ENCODE peak calls at places on chromosomes 1 and 21, in ten cellular contexts. Q is GF-D8; K is astrocyte of the cerebellum; P is HAP-1; A is stimulated activated CD4-positive, alpha-beta T cell treated with anti-CD3 and anti-CD28 coated beads, Interleukin-2, amount 100 ng/mL, for 4 hours; N is COLO829; G is AG04450; S is kidney epithelial cell; X is stimulated activated naive B cell treated with anti-CD40 and anti-IgM and Interleukin-4, amounts not matched to agents 10 μg/mL and 1 μg/mL and 100 μg/mL, for 72 hours; J is T-helper 9 cell. V is an unnamed sample.

GRCh38 chr1:149845416-149845815 is 54.0 kb upstream of the BOLA1 start:
- DNase-seq in X (no peak), S (no peak), A (no peak), J (no peak), P (peak), G (no peak), N (no peak), K (no peak), Q (no peak), V (no peak)

GRCh38 chr1:230970432-230970831 is 8.2 kb downstream of the TTC13 start:
- DNase-seq in A (no peak), N (no peak), P (no peak), S (no peak), K (no peak), J (no peak), X (no peak), G (no peak), Q (no peak), V (no peak)

GRCh38 chr1:23799570-23800395 is 771 bp downstream of the GALE start:
- DNase-seq in N (peak), Q (peak), S (peak), K (no peak), A (no peak), J (no peak), X (no peak), G (no peak), P (peak), V (no peak)

GRCh38 chr1:24380508-24380907 is 33.1 kb downstream of the STPG1 start:
- DNase-seq in J (no peak), X (no peak), K (no peak), A (no peak), G (no peak), P (no peak), N (no peak), S (no peak), Q (no peak), V (no peak)

GRCh38 chr1:25074828-25075227 is 144.8 kb upstream of the RUNX3 start:
- DNase-seq in A (no peak), K (no peak), P (no peak), G (no peak), Q (no peak), J (no peak), S (no peak), N (no peak), X (no peak), V (no peak)

GRCh38 chr21:34796518-34797201 is 127.9 kb downstream of the CLIC6 start:
- DNase-seq in K (no peak), J (no peak), A (no peak), S (no peak), P (no peak), X (no peak), G (no peak), N (no peak), Q (no peak), V (no peak)

GRCh38 chr1:8031176-8031785 is 5.2 kb upstream of the ERRFI1 start:
- DNase-seq in K (peak), J (no peak), P (peak), A (no peak), Q (peak), X (no peak), G (no peak), S (no peak), N (no peak), V (no peak)

GRCh38 chr1:203682401-203683383 is 56.1 kb downstream of the ATP2B4 start:
- DNase-seq in K (no peak), N (no peak), J (peak), X (peak), G (no peak), A (no peak), Q (no peak), P (no peak), S (no peak), V (no peak)

GRCh38 chr1:210653771-210654170 is 325.1 kb downstream of the HHAT start:
- DNase-seq in S (no peak), G (no peak), J (no peak), X (no peak), K (no peak), A (no peak), P (no peak), Q (no peak), N (no peak), V (no peak)

GRCh38 chr1:199508653-199509052 is 518.9 kb upstream of the NR5A2 start:
- DNase-seq in J (no peak), S (no peak), X (no peak), N (no peak), A (no peak), K (no peak), G (no peak), Q (no peak), P (no peak), V (no peak)

GRCh38 chr21:42262826-42263225 is 43.9 kb downstream of the ABCG1 start:
- DNase-seq in N (no peak), J (no peak), K (no peak), A (no peak), X (no peak), G (no peak), S (no peak), P (no peak), Q (peak), V (peak)

GRCh38 chr1:34500451-34500850 is 254.4 kb upstream of the GJB5 start:
- DNase-seq in S (no peak), K (no peak), G (no peak), A (no peak), N (peak), X (no peak), P (peak), J (no peak), Q (no peak), V (no peak)

GRCh38 chr1:228174482-228175315 is 9.1 kb downstream of the IBA57 start:
- DNase-seq in G (no peak), P (peak), Q (no peak), S (no peak), X (no peak), N (peak), K (no peak), A (no peak), J (peak), V (no peak)

GRCh38 chr1:85584264-85584781 is 3.8 kb downstream of the CCN1 start:
- DNase-seq in J (no peak), K (peak), N (peak), Q (no peak), P (peak), S (no peak), X (no peak), A (no peak), G (peak), V (peak)

GRCh38 chr1:51897699-51898031 is 19.1 kb upstream of the NRDC start:
- DNase-seq in A (no peak), J (no peak), X (no peak), Q (no peak), P (no peak), G (peak), N (no peak), K (peak), S (peak), V (peak)

GRCh38 chr1:235027076-235027861 is 101.4 kb downstream of the TOMM20 start:
- DNase-seq in J (no peak), G (no peak), Q (no peak), A (no peak), K (no peak), X (no peak), N (no peak), S (no peak), P (no peak), V (no peak)

GRCh38 chr1:91278754-91279153 is 125.9 kb downstream of the HFM1 start:
- DNase-seq in J (no peak), A (no peak), G (no peak), K (peak), Q (no peak), X (no peak), S (no peak), N (peak), P (no peak), V (peak)

GRCh38 chr1:228927947-228928898 is 192.9 kb downstream of the RHOU start:
- DNase-seq in J (no peak), P (no peak), N (no peak), X (no peak), G (no peak), A (no peak), Q (no peak), K (no peak), S (no peak), V (no peak)

GRCh38 chr1:243924188-243924587 is 74.1 kb upstream of the AKT3 start:
- DNase-seq in P (no peak), K (no peak), A (no peak), Q (no peak), N (no peak), J (no peak), G (no peak), X (no peak), S (no peak), V (no peak)

GRCh38 chr1:11778336-11778735 is 16.3 kb downstream of the C1orf167 start:
- DNase-seq in X (no peak), J (no peak), K (no peak), Q (no peak), A (no peak), P (no peak), G (no peak), S (no peak), N (no peak), V (no peak)

V was measured in glomerular endothelial cell.